ENCODE peak calls at places on chromosomes 12 and 14, in six cellular contexts. G is colonic mucosa, F is AG04450, L is tibial artery, A is right lobe of liver, T is body of pancreas. C is an unnamed sample.

GRCh38 chr14:104655128-104655848 is 34.1 kb upstream of the INF2 start:
- DNase-seq in G (no peak), F (no peak), L (no peak), A (no peak), T (no peak), C (no peak)

GRCh38 chr12:48352157-48352775 is 1.5 kb upstream of the ZNF641 start:
- DNase-seq in G (no peak), F (no peak), L (no peak), A (no peak), T (peak; percentile 18), C (no peak)

GRCh38 chr14:52692248-52692962 is 3.0 kb downstream of the ERO1A start:
- DNase-seq in G (no peak), F (no peak), L (no peak), A (no peak), T (no peak), C (no peak)

GRCh38 chr14:87998414-87998813 is 5.4 kb upstream of the GALC start:
- DNase-seq in G (no peak), F (no peak), L (no peak), A (no peak), T (no peak), C (no peak)

GRCh38 chr14:97120204-97121120 is 323.3 kb downstream of the VRK1 start:
- DNase-seq in G (no peak), F (no peak), L (no peak), A (no peak), T (no peak), C (no peak)

GRCh38 chr14:21096889-21097615 is 1.4 kb downstream of the ZNF219 start:
- DNase-seq in G (no peak), F (no peak), L (no peak), A (no peak), T (no peak), C (no peak)

GRCh38 chr12:41188058-41188840 is at the start of gene PDZRN4:
- DNase-seq in G (no peak), F (no peak), L (peak; percentile 81), A (peak; percentile 17), T (peak; percentile 21), C (peak; percentile 65)

GRCh38 chr14:101313268-101313667 is 248.0 kb upstream of the DIO3 start:
- DNase-seq in G (no peak), F (no peak), L (no peak), A (no peak), T (no peak), C (no peak)

GRCh38 chr12:124481772-124482566 is 85.4 kb downstream of the NCOR2 start:
- DNase-seq in G (no peak), F (no peak), L (no peak), A (no peak), T (no peak), C (no peak)

GRCh38 chr12:49662998-49663843 is 39.9 kb downstream of the PRPF40B start:
- DNase-seq in G (peak; percentile 57), F (peak; percentile 46), L (peak; percentile 84), A (peak; percentile 57), T (peak; percentile 39), C (no peak)

GRCh38 chr14:32300146-32300545 is 29.0 kb upstream of the AKAP6 start:
- DNase-seq in G (no peak), F (no peak), L (no peak), A (no peak), T (peak; percentile 9), C (no peak)

GRCh38 chr12:111361717-111362576 is 6.9 kb downstream of the PHETA1 start:
- DNase-seq in G (no peak), F (no peak), L (no peak), A (peak; percentile 63), T (peak; percentile 92), C (no peak)

GRCh38 chr14:89617142-89617460 is 200.1 kb upstream of the FOXN3 start:
- DNase-seq in G (no peak), F (no peak), L (no peak), A (no peak), T (no peak), C (no peak)

GRCh38 chr14:78848234-78848820 is 678.2 kb downstream of the NRXN3 start:
- DNase-seq in G (peak; percentile 19), F (no peak), L (no peak), A (peak; percentile 35), T (peak; percentile 38), C (peak; percentile 54)

GRCh38 chr12:23950011-23950774 is 723 bp upstream of the SOX5 start:
- DNase-seq in G (no peak), F (no peak), L (peak; percentile 59), A (no peak), T (peak; percentile 19), C (no peak)

GRCh38 chr12:47941475-47942326 is 21.7 kb upstream of the TMEM106C start:
- DNase-seq in G (no peak), F (no peak), L (no peak), A (no peak), T (no peak), C (no peak)

GRCh38 chr12:3132636-3133409 is 55.6 kb downstream of the TSPAN9 start:
- DNase-seq in G (no peak), F (peak; percentile 47), L (no peak), A (no peak), T (peak; percentile 31), C (no peak)

GRCh38 chr12:94139816-94140215 is 8.6 kb upstream of the PLXNC1 start:
- DNase-seq in G (no peak), F (no peak), L (no peak), A (no peak), T (no peak), C (no peak)

GRCh38 chr12:100897240-100897639 is 102.7 kb downstream of the ANO4 start:
- DNase-seq in G (no peak), F (no peak), L (no peak), A (no peak), T (no peak), C (no peak)

GRCh38 chr14:22545842-22546721 is 42.9 kb downstream of the DAD1 start:
- DNase-seq in G (no peak), F (peak; percentile 67), L (no peak), A (no peak), T (no peak), C (no peak)

GRCh38 chr12:72273851-72274284 is 1.7 kb downstream of the TRHDE start:
- DNase-seq in G (no peak), F (no peak), L (no peak), A (peak; percentile 28), T (peak; percentile 87), C (peak; percentile 30)

GRCh38 chr12:72276212-72276865 is 4.2 kb downstream of the TRHDE start:
- DNase-seq in G (no peak), F (no peak), L (no peak), A (no peak), T (no peak), C (no peak)

GRCh38 chr12:72275551-72275950 is 3.4 kb downstream of the TRHDE start:
- DNase-seq in G (no peak), F (no peak), L (no peak), A (no peak), T (no peak), C (no peak)

GRCh38 chr12:72273499-72273837 is 1.3 kb downstream of the TRHDE start:
- DNase-seq in G (no peak), F (no peak), L (no peak), A (no peak), T (peak; percentile 47), C (no peak)

GRCh38 chr12:72274926-72275325 is 2.8 kb downstream of the TRHDE start:
- DNase-seq in G (no peak), F (no peak), L (no peak), A (no peak), T (peak; percentile 33), C (no peak)
- H3K4me3 ChIP-seq in G (no peak overlapping the region), F (peak overlapping the region; percentile 94), L (peak overlapping the region; percentile 71), A (no peak overlapping the region), T (no peak overlapping the region), C (peak overlapping the region; percentile 63)

DNA sequence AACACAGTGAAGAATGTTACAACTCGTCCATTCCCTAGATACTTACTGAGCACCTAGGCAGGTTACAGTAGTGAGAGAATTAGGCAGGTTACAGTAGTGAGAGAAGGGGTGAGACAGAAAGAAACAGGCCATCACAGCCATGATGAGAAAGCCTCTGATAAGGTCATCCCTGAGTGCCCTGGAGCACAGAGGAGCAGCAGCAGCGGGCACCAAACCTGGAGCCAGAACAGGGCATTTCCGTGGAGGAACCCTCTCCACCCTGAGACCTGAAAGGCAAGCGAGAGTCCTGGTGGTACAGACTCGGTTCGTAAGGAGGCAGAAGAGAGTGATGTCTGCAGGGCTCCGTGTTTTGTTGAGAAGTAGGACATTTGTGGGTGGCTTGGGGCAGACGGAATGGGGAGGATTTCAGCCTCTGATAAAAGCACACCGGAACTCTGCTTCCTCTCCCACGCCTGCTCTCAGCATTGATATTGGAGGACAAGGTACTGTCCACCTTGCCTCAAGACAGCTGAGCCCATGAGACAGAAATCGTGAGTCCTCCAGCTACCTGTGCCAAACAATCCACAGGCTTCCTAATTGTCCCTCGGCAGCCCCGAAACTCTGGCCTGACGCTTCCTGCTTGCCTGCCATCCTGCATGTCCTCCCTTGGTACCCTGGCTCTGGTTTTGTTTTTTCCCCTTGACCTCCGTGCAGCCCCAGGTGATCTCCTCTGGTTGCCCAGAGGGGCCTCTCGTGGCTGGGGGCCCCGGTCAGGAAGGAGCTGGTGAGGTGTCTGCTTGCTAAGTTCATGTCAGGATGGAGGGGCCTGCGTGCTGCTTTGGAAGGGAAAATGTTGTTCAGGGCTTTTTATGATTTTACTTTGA is 136.1 kb downstream of the GCH1 start:
- DNase-seq in G (no peak), F (no peak), L (no peak), A (no peak), T (no peak), C (no peak)
- H3K27ac ChIP-seq in G (no peak overlapping the region), F (no peak overlapping the region), L (peak overlapping the region; percentile 88), A (no peak overlapping the region), T (no peak overlapping the region), C (no peak overlapping the region)

DNA sequence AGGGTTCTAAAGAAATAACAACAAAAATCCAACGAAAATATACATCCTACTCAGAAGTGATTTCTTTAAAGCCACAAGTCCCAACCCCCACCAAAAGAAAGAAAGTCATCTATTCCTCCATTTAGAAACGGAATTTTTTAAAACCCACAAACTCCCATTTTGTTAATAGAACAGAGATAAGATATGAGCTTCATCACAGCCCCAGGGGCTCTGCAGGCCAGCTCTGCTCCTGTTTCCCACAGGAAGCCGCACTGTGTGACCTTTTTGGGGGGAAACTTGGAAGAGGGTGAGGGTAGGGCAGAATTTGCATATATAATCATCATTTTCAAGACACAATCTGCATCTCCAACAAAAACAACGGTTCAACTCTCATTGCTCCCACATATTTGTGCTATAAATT is 2.8 kb downstream of the FBXL14 start:
- DNase-seq in G (no peak), F (no peak), L (no peak), A (no peak), T (no peak), C (no peak)
- H3K4me3 ChIP-seq in G (peak overlapping the region; percentile 57), F (peak overlapping the region; percentile 52), L (peak overlapping the region; percentile 84), A (no peak overlapping the region), T (no peak overlapping the region), C (peak overlapping the region; percentile 79)

DNA sequence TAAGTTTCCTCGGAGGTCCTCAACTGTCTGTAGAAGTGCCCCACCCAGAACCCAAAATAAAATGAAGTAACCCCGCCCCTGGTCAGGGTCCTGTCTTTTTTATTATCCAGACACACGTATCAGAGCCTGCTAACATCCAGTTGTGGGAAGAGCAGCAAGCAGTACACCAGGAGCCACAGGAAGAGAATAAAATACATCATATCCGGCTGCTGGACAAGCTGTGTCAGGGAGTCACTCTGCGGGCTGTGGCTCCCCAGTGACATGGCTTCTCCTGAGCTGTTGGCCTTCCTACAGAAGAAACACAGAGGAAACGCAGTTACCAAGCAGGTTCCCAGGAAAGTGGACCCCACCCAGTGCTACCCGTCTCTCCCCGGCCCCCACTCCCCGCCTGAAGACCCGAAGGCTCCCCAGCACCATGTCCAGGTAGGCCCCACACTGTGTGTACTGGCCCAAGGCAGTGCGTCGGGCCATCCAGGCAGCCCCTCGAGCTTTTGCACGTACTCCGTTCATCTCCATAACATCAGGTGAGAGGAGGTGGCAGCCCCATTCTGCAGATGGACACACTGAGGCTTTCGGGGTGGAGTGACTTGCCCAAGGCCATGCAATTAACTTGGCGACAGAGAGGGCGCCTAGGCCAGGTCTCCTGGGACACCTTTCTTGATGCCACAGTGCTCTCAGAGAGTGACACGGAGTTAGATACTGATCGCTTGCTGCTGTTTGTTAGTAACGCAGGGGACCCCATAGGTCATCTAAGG is 34.3 kb upstream of the DICER1 start:
- DNase-seq in G (no peak), F (no peak), L (no peak), A (no peak), T (no peak), C (no peak)
- H3K27ac ChIP-seq in G (no peak overlapping the region), F (no peak overlapping the region), L (no peak overlapping the region), A (no peak overlapping the region), T (no peak overlapping the region), C (no peak overlapping the region)